ENCODE peak calls at places on chromosomes 3 and 15, in four cellular contexts. K, I, H and X are unnamed samples.

GRCh38 chr3:133620066-133620784 is 41.5 kb downstream of the TOPBP1 start:
- DNase-seq in K (no peak), I (no peak), H (no peak), X (no peak)

GRCh38 chr3:46881819-46882376 is 4.4 kb downstream of the PTH1R start:
- DNase-seq in K (no peak), I (no peak), H (peak), X (peak)

GRCh38 chr3:33942483-33943150 is 144.2 kb downstream of the PDCD6IP start:
- DNase-seq in K (no peak), I (no peak), H (no peak), X (no peak)

GRCh38 chr3:194099215-194099614 is 36.7 kb upstream of the HES1 start:
- DNase-seq in K (no peak), I (no peak), H (no peak), X (no peak)

GRCh38 chr3:79018671-79019136 is 749.1 kb downstream of the ROBO1 start:
- DNase-seq in K (peak), I (peak), H (peak), X (no peak)

GRCh38 chr3:1269808-1270207 is 177.0 kb downstream of the CNTN6 start:
- DNase-seq in K (no peak), I (no peak), H (no peak), X (no peak)

GRCh38 chr3:134463676-134464611 is 21.8 kb downstream of the ANAPC13 start:
- DNase-seq in K (no peak), I (peak), H (no peak), X (no peak)

GRCh38 chr3:160400631-160401150 is 1.2 kb downstream of the SMC4 start:
- DNase-seq in K (peak), I (peak), H (peak), X (no peak)

GRCh38 chr3:46070458-46071136 is 43.3 kb upstream of the XCR1 start:
- DNase-seq in K (no peak), I (no peak), H (no peak), X (no peak)

GRCh38 chr3:79146024-79146423 is 621.8 kb downstream of the ROBO1 start:
- DNase-seq in K (no peak), I (no peak), H (no peak), X (no peak)

GRCh38 chr3:18237251-18238005 is 187.7 kb downstream of the SATB1 start:
- DNase-seq in K (no peak), I (no peak), H (no peak), X (no peak)

GRCh38 chr3:129938140-129938930 is 36.2 kb upstream of the TRH start:
- DNase-seq in K (no peak), I (no peak), H (no peak), X (no peak)
- TF ChIP-seq CTCF in K (peak), I (peak), H (no peak), X (no peak)

DNA sequence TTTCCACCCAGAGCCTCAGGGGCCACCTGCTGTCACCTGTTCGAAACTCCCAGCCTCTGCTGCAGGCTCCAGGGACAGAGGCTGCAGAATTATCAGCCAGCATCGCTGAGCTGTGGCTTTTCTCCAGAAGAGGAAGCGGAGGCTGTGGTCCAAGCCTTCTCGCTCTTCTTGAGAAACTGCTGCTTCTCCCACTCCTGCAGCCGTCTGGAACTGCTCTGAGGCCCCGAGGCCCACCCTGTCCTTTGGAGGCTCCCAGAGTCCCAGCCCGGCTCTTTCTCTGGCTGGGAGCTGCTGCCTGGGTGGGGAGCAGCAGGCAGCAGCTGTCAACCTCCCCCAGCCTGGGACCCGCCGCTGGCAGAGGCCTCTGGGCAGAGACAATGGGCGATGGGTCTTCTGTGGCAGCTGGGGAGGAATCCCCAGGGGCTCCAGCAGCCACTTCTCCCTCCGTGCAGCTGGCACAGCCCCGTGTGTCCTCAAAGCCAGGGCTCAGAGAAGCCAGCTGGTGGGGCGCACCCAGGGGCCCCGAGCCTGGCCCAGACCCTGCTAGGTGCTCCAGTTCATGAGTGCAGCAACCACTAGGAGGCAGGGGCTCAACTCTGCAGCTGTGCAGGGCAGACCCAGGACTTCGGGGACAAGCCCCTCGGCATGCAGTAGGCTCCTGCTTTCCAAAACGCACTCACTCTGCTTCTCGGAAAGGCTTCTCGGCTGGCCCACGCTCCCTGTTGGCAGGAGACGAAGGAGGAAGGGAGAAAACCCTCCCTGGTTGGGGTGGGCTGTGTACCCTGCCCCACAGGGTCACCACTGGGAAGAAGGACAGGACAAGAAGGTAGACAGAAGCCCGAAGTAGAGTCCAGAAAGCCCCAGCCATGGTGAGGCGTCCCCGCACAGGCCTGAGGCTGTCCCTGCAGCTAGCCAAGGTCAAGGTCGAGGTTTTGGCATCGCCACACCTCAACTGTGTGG is 49.9 kb upstream of the FURIN start:
- DNase-seq in K (peak), I (no peak), H (peak), X (no peak)
- TF ChIP-seq CTCF in K (peak), I (peak), H (no peak), X (no peak)

GRCh38 chr3:126692858-126693257 is 11.2 kb upstream of the CHCHD6 start:
- DNase-seq in K (no peak), I (no peak), H (no peak), X (no peak)
- TF ChIP-seq CTCF in K (peak), I (no peak), H (no peak), X (no peak)

GRCh38 chr15:90665288-90666134 is 51.6 kb upstream of the BLM start:
- DNase-seq in K (peak), I (no peak), H (peak), X (no peak)

GRCh38 chr15:90666135-90666909 is 50.8 kb upstream of the BLM start:
- DNase-seq in K (no peak), I (no peak), H (no peak), X (no peak)

GRCh38 chr15:90667063-90667754 is 49.9 kb upstream of the BLM start:
- DNase-seq in K (no peak), I (no peak), H (no peak), X (no peak)

GRCh38 chr15:90660195-90660995 is 56.8 kb upstream of the BLM start:
- DNase-seq in K (peak), I (no peak), H (peak), X (no peak)

GRCh38 chr15:90664650-90665287 is 52.4 kb upstream of the BLM start:
- DNase-seq in K (no peak), I (no peak), H (no peak), X (no peak)
- TF ChIP-seq CTCF in K (no peak), I (no peak), H (no peak), X (no peak)

GRCh38 chr3:146577662-146578061 is 27.5 kb downstream of the PLSCR5 start:
- DNase-seq in K (no peak), I (no peak), H (no peak), X (no peak)
- TF ChIP-seq CTCF in K (peak), I (peak), H (peak), X (no peak)

DNA sequence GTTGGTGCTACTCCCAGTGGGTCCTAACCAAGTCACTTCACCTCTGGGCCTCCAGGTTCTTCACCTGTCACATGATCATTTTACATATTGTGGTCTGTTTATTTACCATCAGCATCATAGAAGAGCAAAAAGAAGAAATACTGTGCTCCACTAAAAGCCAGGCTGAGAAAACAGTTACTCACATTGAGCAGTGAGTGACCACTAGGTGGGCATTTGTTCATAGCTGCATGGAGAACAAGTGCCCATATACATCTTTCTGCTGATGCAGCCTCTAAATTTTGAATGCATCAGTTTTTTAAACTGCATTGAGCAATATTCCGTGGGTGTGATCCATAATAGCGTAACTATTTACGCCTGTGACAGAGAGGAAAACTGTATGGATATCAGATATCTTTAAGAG is 76.2 kb downstream of the DCUN1D1 start:
- DNase-seq in K (no peak), I (no peak), H (no peak), X (no peak)
- TF ChIP-seq CTCF in K (peak), I (peak), H (no peak), X (no peak)